ENCODE peak calls at places on chromosomes 16 and 17, in five cellular contexts. R is heart right ventricle, C is lung, F is fibroblast of lung, G is adrenal gland. M is an unnamed sample. For H3K36me3 and H3K4me1, the result is how much of the 10 kb centered on the place peaks cover.

GRCh38 chr16:31874354-31875111 is 926 bp downstream of the ZNF267 start:
- DNase-seq in R (no peak), C (no peak), F (peak), G (no peak), M (peak)

GRCh38 chr16:88782454-88783390 is 2.3 kb downstream of the PIEZO1 start:
- DNase-seq in R (peak), C (no peak), F (peak), G (peak), M (no peak)

GRCh38 chr16:65214196-65214595 is 92.3 kb upstream of the CDH11 start:
- DNase-seq in R (no peak), C (no peak), F (no peak), G (no peak), M (no peak)

GRCh38 chr16:11631214-11631613 is 37.0 kb upstream of the SNN start:
- DNase-seq in R (no peak), C (no peak), F (no peak), G (no peak), M (no peak)

GRCh38 chr17:72104863-72105234 is 16.0 kb upstream of the SOX9 start:
- DNase-seq in R (no peak), C (no peak), F (no peak), G (no peak), M (no peak)

GRCh38 chr16:76292218-76292617 is 15.0 kb downstream of the CNTNAP4 start:
- DNase-seq in R (no peak), C (no peak), F (no peak), G (no peak), M (no peak)

GRCh38 chr17:8726951-8727555 is 17.6 kb downstream of the CCDC42 start:
- DNase-seq in R (no peak), C (no peak), F (peak), G (no peak), M (peak)

GRCh38 chr16:70682239-70683145 is 3.4 kb downstream of the MTSS2 start:
- DNase-seq in R (peak), C (no peak), F (no peak), G (no peak), M (no peak)

GRCh38 chr16:48901712-48902374 is 291.9 kb upstream of the N4BP1 start:
- DNase-seq in R (no peak), C (no peak), F (peak), G (no peak), M (no peak)

GRCh38 chr17:77923135-77923534 is 35.4 kb upstream of the TNRC6C start:
- DNase-seq in R (no peak), C (no peak), F (no peak), G (no peak), M (no peak)

GRCh38 chr17:416293-417206 is 63.9 kb upstream of the RPH3AL start:
- DNase-seq in R (no peak), C (no peak), F (no peak), G (no peak), M (no peak)

GRCh38 chr17:68509151-68510057 is 2.8 kb upstream of the PRKAR1A start:
- DNase-seq in R (peak), C (peak), F (no peak), G (no peak), M (peak)

GRCh38 chr17:77679589-77679988 is 278.9 kb upstream of the TNRC6C start:
- DNase-seq in R (peak), C (no peak), F (no peak), G (no peak), M (no peak)

GRCh38 chr17:44628234-44629188 is 27.8 kb upstream of the MEIOC start:
- DNase-seq in R (peak), C (no peak), F (peak), G (peak), M (peak)

GRCh38 chr16:87924041-87924851 is 12.1 kb downstream of the CA5A start:
- DNase-seq in R (no peak), C (no peak), F (no peak), G (no peak), M (no peak)

GRCh38 chr17:78616946-78617345 is 39.8 kb upstream of the DNAH17 start:
- DNase-seq in R (no peak), C (no peak), F (no peak), G (no peak), M (no peak)

GRCh38 chr17:57140321-57140720 is 55.3 kb downstream of the AKAP1 start:
- DNase-seq in R (no peak), C (no peak), F (no peak), G (no peak), M (peak)

GRCh38 chr16:982152-983043 is 828 bp downstream of the SOX8 start:
- DNase-seq in R (peak), C (no peak), F (no peak), G (no peak), M (peak)

GRCh38 chr16:20383106-20384029 is 21.2 kb downstream of the PDILT start:
- DNase-seq in R (no peak), C (peak), F (peak), G (peak), M (peak)

GRCh38 chr17:73984981-73985380 is 218.5 kb upstream of the RPL38 start:
- DNase-seq in R (no peak), C (no peak), F (no peak), G (no peak), M (peak)

GRCh38 chr16:67967183-67967955 is 1.1 kb downstream of the SLC12A4 start:
- DNase-seq in R (no peak), C (no peak), F (no peak), G (no peak), M (no peak)

GRCh38 chr17:6755731-6756184 is at the start of gene XAF1:
- DNase-seq in R (peak), C (peak), F (peak), G (peak), M (no peak)

GRCh38 chr17:41888332-41888965 is 23.2 kb upstream of the KLHL11 start:
- DNase-seq in R (no peak), C (no peak), F (no peak), G (no peak), M (no peak)
- H3K36me3 ChIP-seq in R (half or more), C (half or more), F (under half), G (under half), M (half or more)

GRCh38 chr16:85317704-85318103 is 205.4 kb upstream of the CIBAR2 start:
- DNase-seq in R (no peak), C (no peak), F (no peak), G (no peak), M (no peak)

GRCh38 chr16:85319208-85319983 is 207.1 kb upstream of the CIBAR2 start:
- DNase-seq in R (no peak), C (no peak), F (no peak), G (no peak), M (no peak)

GRCh38 chr16:85321856-85322271 is 209.6 kb upstream of the CIBAR2 start:
- DNase-seq in R (peak), C (peak), F (peak), G (peak), M (peak)

GRCh38 chr16:85320677-85321385 is 208.6 kb upstream of the CIBAR2 start:
- DNase-seq in R (no peak), C (no peak), F (no peak), G (no peak), M (no peak)

DNA sequence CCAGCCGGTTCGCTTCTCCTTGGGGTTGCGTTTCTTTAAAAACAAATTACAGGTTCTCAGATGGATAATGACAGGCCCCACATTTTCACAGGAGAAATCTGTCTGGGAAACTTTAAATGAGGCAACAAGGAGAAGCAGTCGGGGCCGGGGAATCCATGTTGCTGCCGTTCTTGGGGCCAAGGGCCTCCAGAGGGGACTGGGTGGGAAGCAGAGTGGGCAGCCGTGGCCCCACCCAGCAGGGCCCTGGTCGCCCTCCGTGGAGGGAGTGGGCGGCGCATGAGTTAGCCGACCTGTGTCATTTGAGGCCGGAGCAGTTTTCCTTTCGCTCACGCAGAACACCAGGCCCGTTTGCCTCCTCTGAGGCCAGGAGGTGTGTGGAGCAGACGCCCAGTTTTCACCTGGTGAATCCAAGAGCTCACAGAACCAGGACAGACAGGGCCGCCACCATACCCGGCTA is 207.7 kb upstream of the CIBAR2 start:
- DNase-seq in R (no peak), C (no peak), F (no peak), G (no peak), M (no peak)
- H3K27ac ChIP-seq in R (no peak), C (no peak), F (no peak), G (no peak), M (no peak)

DNA sequence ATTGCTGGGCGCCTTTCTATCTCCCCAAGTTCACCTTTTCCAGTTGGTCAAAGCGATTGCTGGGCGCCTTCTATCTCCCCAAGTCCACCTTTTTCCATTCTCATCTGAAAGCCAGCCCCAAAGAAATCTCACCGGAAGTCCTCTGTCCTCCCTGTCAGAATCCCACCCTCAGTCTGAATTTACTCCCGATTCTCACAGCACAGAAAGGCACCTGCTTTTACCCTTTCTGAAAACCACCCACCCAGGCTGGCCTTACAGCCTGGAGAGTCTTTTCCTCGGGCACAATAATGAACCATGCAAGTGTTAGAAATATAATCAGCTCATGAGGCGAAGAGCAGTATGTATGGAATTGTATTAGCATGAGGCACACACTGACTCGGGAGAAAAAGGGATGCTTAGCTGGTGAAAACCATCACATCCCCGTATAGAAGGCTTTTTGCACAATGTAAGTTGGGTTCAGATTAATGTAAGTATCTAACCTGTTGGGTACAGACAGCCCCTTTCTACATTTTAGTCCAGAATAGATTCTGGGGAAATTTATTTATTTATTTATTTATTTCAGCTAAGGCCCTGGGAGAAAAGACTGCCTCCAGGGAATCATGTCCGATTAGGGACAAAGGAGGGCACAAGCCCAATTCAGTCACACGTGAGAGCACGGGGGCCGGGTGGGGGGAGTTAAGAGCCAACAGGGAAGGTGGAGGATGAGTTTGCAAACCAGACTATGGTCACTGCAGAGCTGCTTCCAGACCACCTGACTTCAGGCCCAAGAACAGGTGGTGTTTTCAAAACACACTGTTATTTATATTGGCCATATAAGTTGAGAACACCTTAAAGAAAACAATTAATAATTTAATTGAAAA is 1.4 kb upstream of the ZFHX3 start:
- DNase-seq in R (no peak), C (no peak), F (no peak), G (no peak), M (no peak)
- H3K4me1 ChIP-seq in R (half or more), C (under half), F (under half), G (half or more), M (under half)

GRCh38 chr16:84659656-84660300 is 11.5 kb downstream of the KLHL36 start:
- DNase-seq in R (no peak), C (no peak), F (no peak), G (no peak), M (no peak)

GRCh38 chr16:84658690-84659089 is 10.4 kb downstream of the KLHL36 start:
- DNase-seq in R (no peak), C (no peak), F (no peak), G (peak), M (no peak)

GRCh38 chr16:84661418-84662060 is 13.2 kb downstream of the KLHL36 start:
- DNase-seq in R (no peak), C (no peak), F (no peak), G (no peak), M (no peak)

GRCh38 chr16:84662471-84662870 is 14.2 kb downstream of the KLHL36 start:
- DNase-seq in R (no peak), C (no peak), F (no peak), G (no peak), M (no peak)

DNA sequence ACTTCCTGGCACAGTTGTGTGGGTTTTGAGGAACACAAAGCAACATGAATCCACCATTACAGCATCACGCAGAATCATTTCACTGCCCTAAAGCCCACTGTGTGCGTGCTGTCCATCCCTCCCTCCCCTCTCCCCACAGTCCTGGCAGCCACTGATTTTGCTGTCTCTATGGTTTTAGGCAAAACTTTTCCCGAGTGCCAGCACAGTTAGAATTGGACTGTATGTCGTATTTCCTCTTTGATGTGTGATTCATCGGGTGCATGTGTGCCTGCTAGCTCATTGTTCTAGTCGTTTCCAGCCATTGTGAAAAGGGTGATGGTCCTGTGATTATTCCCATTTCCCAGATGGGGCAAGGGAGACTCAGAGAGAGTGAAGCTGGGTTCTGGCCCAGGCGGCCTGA is 12.7 kb downstream of the KLHL36 start:
- DNase-seq in R (no peak), C (no peak), F (no peak), G (no peak), M (no peak)
- H3K36me3 ChIP-seq in R (half or more), C (half or more), F (under half), G (under half), M (under half)

DNA sequence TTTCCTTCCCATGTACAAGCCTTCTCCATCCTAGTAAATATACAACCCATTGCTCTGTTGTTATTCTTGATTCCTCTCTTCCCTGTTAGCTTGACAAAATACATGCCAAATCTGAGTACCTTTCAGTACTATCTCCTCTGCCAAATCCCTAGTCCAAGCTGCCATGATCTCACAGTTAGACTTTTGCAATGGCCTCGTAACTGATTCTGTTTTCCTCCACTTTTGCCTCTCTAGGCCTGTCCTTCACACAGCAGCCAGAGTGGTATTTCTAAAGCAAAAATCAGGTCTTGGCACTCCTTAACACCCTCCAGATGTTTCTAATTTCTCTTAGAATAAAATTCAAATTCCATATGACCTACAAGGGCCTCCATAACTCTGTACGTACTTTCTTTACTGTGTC is 153.0 kb upstream of the RBL2 start:
- DNase-seq in R (no peak), C (no peak), F (peak), G (no peak), M (no peak)
- H3K27ac ChIP-seq in R (no peak), C (no peak), F (no peak), G (no peak), M (no peak)

DNA sequence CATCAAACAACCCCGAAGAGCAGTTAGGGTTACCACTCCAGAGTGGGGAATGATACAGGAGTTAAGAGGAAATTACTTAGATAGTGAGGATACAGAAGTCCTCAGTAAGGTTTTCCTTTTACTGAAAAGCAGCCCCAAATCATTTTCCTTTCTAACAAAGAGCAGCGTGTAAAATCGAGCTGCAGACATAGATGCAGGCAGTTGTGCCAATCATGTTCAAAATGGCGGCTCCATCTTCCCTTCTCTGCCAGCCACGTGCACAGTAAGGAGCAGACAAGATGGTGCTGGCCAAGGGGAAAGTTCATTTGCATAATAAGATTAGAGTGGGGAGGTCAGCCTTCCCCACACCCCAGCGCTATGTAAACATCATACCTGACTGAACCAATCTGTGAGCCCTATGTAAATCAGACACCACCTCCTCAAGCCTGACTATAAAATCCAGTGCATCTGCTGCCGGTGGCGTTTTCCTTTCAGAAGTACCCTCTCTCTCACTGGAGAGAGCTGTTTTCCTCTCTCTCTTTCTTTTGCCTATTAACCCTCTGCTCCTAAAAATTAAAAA is 2.5 kb upstream of the SRL start:
- DNase-seq in R (no peak), C (no peak), F (no peak), G (no peak), M (peak)
- H3K4me1 ChIP-seq in R (under half), C (under half), F (under half), G (under half), M (under half)

DNA sequence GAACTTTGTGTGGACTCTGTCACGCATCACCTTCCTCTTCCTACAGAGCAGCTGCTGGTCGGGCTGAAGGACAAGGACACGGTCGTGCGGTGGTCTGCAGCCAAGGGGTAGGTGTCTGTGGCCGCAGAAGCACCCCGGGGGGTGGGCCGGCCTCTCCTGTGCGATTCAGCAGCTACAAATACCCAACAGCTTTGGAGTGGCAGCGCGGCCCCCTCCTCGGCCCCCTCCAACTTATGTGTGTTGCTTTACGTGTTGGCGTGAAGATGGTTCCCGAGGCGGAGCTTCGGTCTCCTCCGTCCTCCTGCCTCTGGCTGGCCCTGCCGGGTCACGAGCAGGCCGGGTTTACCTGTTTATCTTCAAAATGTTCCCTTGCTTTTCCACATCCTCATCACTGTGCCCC is 32.3 kb downstream of the ZNF750 start:
- DNase-seq in R (no peak), C (no peak), F (no peak), G (no peak), M (no peak)
- H3K36me3 ChIP-seq in R (under half), C (under half), F (under half), G (under half), M (under half)

DNA sequence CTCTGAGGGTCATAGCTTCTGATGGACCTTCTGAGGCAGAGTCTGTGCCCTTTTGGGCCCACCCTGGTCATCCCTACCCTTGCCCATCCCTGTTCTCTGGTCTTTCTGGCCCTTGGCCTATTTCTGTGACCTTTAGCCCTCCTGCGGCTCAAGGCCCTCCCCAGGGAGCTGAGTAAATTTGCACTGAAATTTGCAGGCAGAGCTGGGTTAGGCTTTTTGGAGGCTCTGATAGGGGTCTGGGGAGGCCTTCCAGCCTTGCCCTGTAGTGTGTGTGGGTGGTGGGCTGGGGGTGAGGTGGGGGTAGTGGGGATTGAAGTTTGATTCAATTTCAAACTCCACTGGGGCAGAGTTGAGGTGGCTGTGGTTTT is 17.8 kb downstream of the RARA start:
- DNase-seq in R (no peak), C (no peak), F (no peak), G (no peak), M (no peak)
- H3K27ac ChIP-seq in R (peak), C (no peak), F (no peak), G (peak), M (no peak)

M was measured in SJCRH30.